ENCODE peak calls at places on chromosomes 13 and 19, in four cellular contexts. One of them, this sample, is unnamed.

GRCh38 chr13:51849145-51850101 is 4.4 kb upstream of the TMEM272 start:
- DNase-seq in amniotic epithelial cell: peak; percentile 53
- DNase-seq in OCI-LY7: peak; percentile 62
- DNase-seq in RCC 7860: no peak
- DNase-seq in this sample: peak; percentile 66

GRCh38 chr19:16266586-16266942 is 58.1 kb upstream of the KLF2 start:
- DNase-seq in amniotic epithelial cell: no peak
- DNase-seq in OCI-LY7: no peak
- DNase-seq in RCC 7860: no peak
- DNase-seq in this sample: no peak

GRCh38 chr13:111540486-111540885 is 220.0 kb downstream of the TEX29 start:
- DNase-seq in amniotic epithelial cell: no peak
- DNase-seq in OCI-LY7: no peak
- DNase-seq in RCC 7860: no peak
- DNase-seq in this sample: no peak

GRCh38 chr19:34172661-34173144 is 399 bp downstream of the LSM14A start:
- DNase-seq in amniotic epithelial cell: peak; percentile 11
- DNase-seq in OCI-LY7: peak; percentile 64
- DNase-seq in RCC 7860: no peak
- DNase-seq in this sample: no peak

GRCh38 chr13:53197424-53197823 is 168.8 kb downstream of the OLFM4 start:
- DNase-seq in amniotic epithelial cell: no peak
- DNase-seq in OCI-LY7: no peak
- DNase-seq in RCC 7860: no peak
- DNase-seq in this sample: no peak

GRCh38 chr19:1410136-1410786 is 2.9 kb downstream of the DAZAP1 start:
- DNase-seq in amniotic epithelial cell: peak; percentile 49
- DNase-seq in OCI-LY7: no peak
- DNase-seq in RCC 7860: peak; percentile 83
- DNase-seq in this sample: peak; percentile 43

GRCh38 chr19:47445937-47446402 is 25.7 kb downstream of the SLC8A2 start:
- DNase-seq in amniotic epithelial cell: peak; percentile 51
- DNase-seq in OCI-LY7: peak; percentile 13
- DNase-seq in RCC 7860: no peak
- DNase-seq in this sample: peak; percentile 53

GRCh38 chr19:41997121-41997850 is 3.3 kb upstream of the ATP1A3 start:
- DNase-seq in amniotic epithelial cell: peak; percentile 17
- DNase-seq in OCI-LY7: peak; percentile 31
- DNase-seq in RCC 7860: no peak
- DNase-seq in this sample: peak; percentile 28

GRCh38 chr19:33171916-33172359 is 22.2 kb upstream of the LRP3 start:
- DNase-seq in amniotic epithelial cell: peak; percentile 50
- DNase-seq in OCI-LY7: no peak
- DNase-seq in RCC 7860: no peak
- DNase-seq in this sample: no peak

GRCh38 chr13:30404207-30404606 is 18.1 kb upstream of the UBE2L5 start:
- DNase-seq in amniotic epithelial cell: no peak
- DNase-seq in OCI-LY7: no peak
- DNase-seq in RCC 7860: no peak
- DNase-seq in this sample: no peak

GRCh38 chr19:32858155-32858554 is 11.4 kb downstream of the SLC7A9 start:
- DNase-seq in amniotic epithelial cell: no peak
- DNase-seq in OCI-LY7: no peak
- DNase-seq in RCC 7860: no peak
- DNase-seq in this sample: no peak

GRCh38 chr19:54418030-54418929 is 3.0 kb downstream of the TTYH1 start:
- DNase-seq in amniotic epithelial cell: peak; percentile 76
- DNase-seq in OCI-LY7: no peak
- DNase-seq in RCC 7860: no peak
- DNase-seq in this sample: peak; percentile 82

GRCh38 chr13:89465366-89465765 is 1794.2 kb downstream of the SLITRK5 start:
- DNase-seq in amniotic epithelial cell: peak; percentile 85
- DNase-seq in OCI-LY7: no peak
- DNase-seq in RCC 7860: peak; percentile 33
- DNase-seq in this sample: no peak

GRCh38 chr19:29714953-29715694 is at the start of gene C19orf12:
- DNase-seq in amniotic epithelial cell: peak; percentile 30
- DNase-seq in OCI-LY7: peak; percentile 82
- DNase-seq in RCC 7860: peak; percentile 3
- DNase-seq in this sample: peak; percentile 41

GRCh38 chr19:33399081-33399744 is 25.7 kb downstream of the CEBPG start:
- DNase-seq in amniotic epithelial cell: no peak
- DNase-seq in OCI-LY7: no peak
- DNase-seq in RCC 7860: no peak
- DNase-seq in this sample: no peak

GRCh38 chr13:48891586-48891985 is 84.1 kb upstream of the FNDC3A start:
- DNase-seq in amniotic epithelial cell: peak; percentile 75
- DNase-seq in OCI-LY7: no peak
- DNase-seq in RCC 7860: peak; percentile 69
- DNase-seq in this sample: peak; percentile 6

GRCh38 chr13:45718992-45719391 is 16.9 kb downstream of the CBY2 start:
- DNase-seq in amniotic epithelial cell: no peak
- DNase-seq in OCI-LY7: no peak
- DNase-seq in RCC 7860: no peak
- DNase-seq in this sample: no peak

GRCh38 chr13:73417012-73417615 is 358.3 kb downstream of the KLF5 start:
- DNase-seq in amniotic epithelial cell: peak; percentile 21
- DNase-seq in OCI-LY7: peak; percentile 2
- DNase-seq in RCC 7860: no peak
- DNase-seq in this sample: no peak

GRCh38 chr13:29583073-29583785 is 12.3 kb downstream of the SLC7A1 start:
- DNase-seq in amniotic epithelial cell: peak; percentile 57
- DNase-seq in OCI-LY7: no peak
- DNase-seq in RCC 7860: peak; percentile 88
- DNase-seq in this sample: no peak

GRCh38 chr19:55777528-55777927 is 8.6 kb downstream of the RFPL4AL1 start:
- DNase-seq in amniotic epithelial cell: no peak
- DNase-seq in OCI-LY7: peak; percentile 68
- DNase-seq in RCC 7860: no peak
- DNase-seq in this sample: no peak

GRCh38 chr19:28294395-28294794 is 918.6 kb downstream of the UQCRFS1 start:
- DNase-seq in amniotic epithelial cell: no peak
- DNase-seq in OCI-LY7: no peak
- DNase-seq in RCC 7860: peak; percentile 39
- DNase-seq in this sample: peak; percentile 10

GRCh38 chr19:2761876-2762782 is 20.9 kb downstream of the SGTA start:
- DNase-seq in amniotic epithelial cell: no peak
- DNase-seq in OCI-LY7: no peak
- DNase-seq in RCC 7860: no peak
- DNase-seq in this sample: no peak

GRCh38 chr19:51027126-51027806 is 850 bp upstream of the KLK11 start:
- DNase-seq in amniotic epithelial cell: no peak
- DNase-seq in OCI-LY7: no peak
- DNase-seq in RCC 7860: no peak
- DNase-seq in this sample: no peak

GRCh38 chr13:71854401-71854800 is 12.6 kb downstream of the DACH1 start:
- DNase-seq in amniotic epithelial cell: no peak
- DNase-seq in OCI-LY7: no peak
- DNase-seq in RCC 7860: no peak
- DNase-seq in this sample: no peak

GRCh38 chr13:33270906-33271538 is 14.5 kb downstream of the STARD13 start:
- DNase-seq in amniotic epithelial cell: no peak
- DNase-seq in OCI-LY7: no peak
- DNase-seq in RCC 7860: no peak
- DNase-seq in this sample: no peak

GRCh38 chr19:56594446-56594782 is 688 bp upstream of the ZNF71 start:
- DNase-seq in amniotic epithelial cell: no peak
- DNase-seq in OCI-LY7: no peak
- DNase-seq in RCC 7860: no peak
- DNase-seq in this sample: no peak

GRCh38 chr19:17346109-17346671 is 8.8 kb downstream of the GTPBP3 start:
- DNase-seq in amniotic epithelial cell: peak; percentile 45
- DNase-seq in OCI-LY7: peak; percentile 75
- DNase-seq in RCC 7860: peak; percentile 51
- DNase-seq in this sample: peak; percentile 70

GRCh38 chr19:9865732-9866627 is 30.9 kb downstream of the PIN1 start:
- DNase-seq in amniotic epithelial cell: no peak
- DNase-seq in OCI-LY7: peak; percentile 37
- DNase-seq in RCC 7860: no peak
- DNase-seq in this sample: peak; percentile 8

GRCh38 chr13:21625366-21625765 is 21.4 kb upstream of the MICU2 start:
- DNase-seq in amniotic epithelial cell: peak; percentile 50
- DNase-seq in OCI-LY7: peak; percentile 50
- DNase-seq in RCC 7860: peak; percentile 46
- DNase-seq in this sample: peak; percentile 37

GRCh38 chr19:47633516-47633915 is 24.6 kb downstream of the BICRA start:
- DNase-seq in amniotic epithelial cell: no peak
- DNase-seq in OCI-LY7: no peak
- DNase-seq in RCC 7860: no peak
- DNase-seq in this sample: no peak

GRCh38 chr19:50759886-50760285 is 10.4 kb upstream of the GPR32 start:
- DNase-seq in amniotic epithelial cell: peak; percentile 14
- DNase-seq in OCI-LY7: peak; percentile 78
- DNase-seq in RCC 7860: no peak
- DNase-seq in this sample: peak; percentile 82

GRCh38 chr13:36965767-36966166 is 33.4 kb downstream of the ALG5 start:
- DNase-seq in amniotic epithelial cell: peak; percentile 85
- DNase-seq in OCI-LY7: no peak
- DNase-seq in RCC 7860: peak; percentile 60
- DNase-seq in this sample: no peak

GRCh38 chr13:97125810-97126738 is 96.1 kb upstream of the MBNL2 start:
- DNase-seq in amniotic epithelial cell: peak; percentile 84
- DNase-seq in OCI-LY7: no peak
- DNase-seq in RCC 7860: no peak
- DNase-seq in this sample: peak; percentile 49

GRCh38 chr13:103081435-103081834 is 15.2 kb upstream of the SLC10A2 start:
- DNase-seq in amniotic epithelial cell: no peak
- DNase-seq in OCI-LY7: no peak
- DNase-seq in RCC 7860: no peak
- DNase-seq in this sample: no peak

GRCh38 chr19:11950312-11950711 is 14.5 kb upstream of the ZNF763 start:
- DNase-seq in amniotic epithelial cell: no peak
- DNase-seq in OCI-LY7: no peak
- DNase-seq in RCC 7860: no peak
- DNase-seq in this sample: no peak

GRCh38 chr13:77028202-77028601 is 1.2 kb upstream of the FBXL3 start:
- DNase-seq in amniotic epithelial cell: no peak
- DNase-seq in OCI-LY7: no peak
- DNase-seq in RCC 7860: no peak
- DNase-seq in this sample: no peak

GRCh38 chr13:31884556-31884955 is 145.2 kb downstream of the RXFP2 start:
- DNase-seq in amniotic epithelial cell: no peak
- DNase-seq in OCI-LY7: no peak
- DNase-seq in RCC 7860: no peak
- DNase-seq in this sample: no peak